ENCODE peak calls at places on chromosomes 4 and X, in eight cellular contexts. One of them, this sample, is unnamed.

GRCh38 chrX:54494970-54495813 is 842 bp downstream of the FGD1 start:
- DNase-seq in GM23338: peak
- DNase-seq in HepG2: no peak
- DNase-seq in SK-N-SH: peak
- DNase-seq in stomach: peak
- DNase-seq in breast epithelium: no peak
- DNase-seq in HCT116: no peak
- DNase-seq in prostate gland: no peak
- DNase-seq in this sample: no peak

GRCh38 chr4:174284181-174284886 is 623 bp downstream of the CEP44 start:
- DNase-seq in GM23338: peak
- DNase-seq in HepG2: peak
- DNase-seq in SK-N-SH: peak
- DNase-seq in stomach: no peak
- DNase-seq in breast epithelium: no peak
- DNase-seq in HCT116: peak
- DNase-seq in prostate gland: no peak
- DNase-seq in this sample: no peak

GRCh38 chr4:30950737-30951136 is 230.6 kb downstream of the PCDH7 start:
- DNase-seq in GM23338: no peak
- DNase-seq in HepG2: no peak
- DNase-seq in SK-N-SH: no peak
- DNase-seq in stomach: no peak
- DNase-seq in breast epithelium: no peak
- DNase-seq in HCT116: peak
- DNase-seq in prostate gland: peak
- DNase-seq in this sample: no peak

GRCh38 chr4:21887481-21887880 is 61.1 kb downstream of the KCNIP4 start:
- DNase-seq in GM23338: no peak
- DNase-seq in HepG2: no peak
- DNase-seq in SK-N-SH: no peak
- DNase-seq in stomach: no peak
- DNase-seq in breast epithelium: no peak
- DNase-seq in HCT116: no peak
- DNase-seq in prostate gland: no peak
- DNase-seq in this sample: no peak

GRCh38 chr4:142977182-142977581 is 131.1 kb upstream of the INPP4B start:
- DNase-seq in GM23338: no peak
- DNase-seq in HepG2: no peak
- DNase-seq in SK-N-SH: no peak
- DNase-seq in stomach: no peak
- DNase-seq in breast epithelium: no peak
- DNase-seq in HCT116: no peak
- DNase-seq in prostate gland: no peak
- DNase-seq in this sample: no peak

GRCh38 chrX:21926527-21927278 is 13.8 kb upstream of the SMS start:
- DNase-seq in GM23338: peak
- DNase-seq in HepG2: peak
- DNase-seq in SK-N-SH: no peak
- DNase-seq in stomach: no peak
- DNase-seq in breast epithelium: no peak
- DNase-seq in HCT116: peak
- DNase-seq in prostate gland: no peak
- DNase-seq in this sample: no peak

GRCh38 chrX:119943185-119943988 is at the start of gene NKAP:
- DNase-seq in GM23338: peak
- DNase-seq in HepG2: peak
- DNase-seq in SK-N-SH: peak
- DNase-seq in stomach: peak
- DNase-seq in breast epithelium: peak
- DNase-seq in HCT116: peak
- DNase-seq in prostate gland: peak
- DNase-seq in this sample: peak

GRCh38 chr4:121129606-121130346 is 34.3 kb downstream of the TNIP3 start:
- DNase-seq in GM23338: no peak
- DNase-seq in HepG2: no peak
- DNase-seq in SK-N-SH: no peak
- DNase-seq in stomach: no peak
- DNase-seq in breast epithelium: no peak
- DNase-seq in HCT116: no peak
- DNase-seq in prostate gland: no peak
- DNase-seq in this sample: no peak

GRCh38 chrX:150757371-150757770 is 64.2 kb downstream of the MTMR1 start:
- DNase-seq in GM23338: no peak
- DNase-seq in HepG2: no peak
- DNase-seq in SK-N-SH: no peak
- DNase-seq in stomach: no peak
- DNase-seq in breast epithelium: no peak
- DNase-seq in HCT116: no peak
- DNase-seq in prostate gland: no peak
- DNase-seq in this sample: no peak

GRCh38 chrX:72121381-72121780 is 10.3 kb downstream of the RTL5 start:
- DNase-seq in GM23338: no peak
- DNase-seq in HepG2: no peak
- DNase-seq in SK-N-SH: no peak
- DNase-seq in stomach: peak
- DNase-seq in breast epithelium: peak
- DNase-seq in HCT116: no peak
- DNase-seq in prostate gland: peak
- DNase-seq in this sample: peak
- TF ChIP-seq POLR2AphosphoS5 in GM23338: no peak
- TF ChIP-seq POLR2AphosphoS5 in HepG2: no peak
- TF ChIP-seq POLR2AphosphoS5 in SK-N-SH: no peak
- TF ChIP-seq POLR2AphosphoS5 in stomach: no peak
- TF ChIP-seq POLR2AphosphoS5 in breast epithelium: no peak
- TF ChIP-seq POLR2AphosphoS5 in HCT116: no peak
- TF ChIP-seq POLR2AphosphoS5 in prostate gland: peak
- TF ChIP-seq POLR2AphosphoS5 in this sample: peak

GRCh38 chrX:44310227-44310626 is 33.2 kb downstream of the EFHC2 start:
- DNase-seq in GM23338: no peak
- DNase-seq in HepG2: no peak
- DNase-seq in SK-N-SH: no peak
- DNase-seq in stomach: no peak
- DNase-seq in breast epithelium: no peak
- DNase-seq in HCT116: no peak
- DNase-seq in prostate gland: no peak
- DNase-seq in this sample: no peak

GRCh38 chrX:44317196-44317595 is 26.3 kb downstream of the EFHC2 start:
- DNase-seq in GM23338: no peak
- DNase-seq in HepG2: no peak
- DNase-seq in SK-N-SH: no peak
- DNase-seq in stomach: no peak
- DNase-seq in breast epithelium: no peak
- DNase-seq in HCT116: no peak
- DNase-seq in prostate gland: no peak
- DNase-seq in this sample: no peak

GRCh38 chrX:44314855-44315254 is 28.6 kb downstream of the EFHC2 start:
- DNase-seq in GM23338: no peak
- DNase-seq in HepG2: no peak
- DNase-seq in SK-N-SH: no peak
- DNase-seq in stomach: no peak
- DNase-seq in breast epithelium: no peak
- DNase-seq in HCT116: no peak
- DNase-seq in prostate gland: no peak
- DNase-seq in this sample: no peak

GRCh38 chrX:44312421-44312820 is 31.1 kb downstream of the EFHC2 start:
- DNase-seq in GM23338: no peak
- DNase-seq in HepG2: no peak
- DNase-seq in SK-N-SH: no peak
- DNase-seq in stomach: no peak
- DNase-seq in breast epithelium: no peak
- DNase-seq in HCT116: no peak
- DNase-seq in prostate gland: no peak
- DNase-seq in this sample: no peak

GRCh38 chrX:44314259-44314734 is 29.2 kb downstream of the EFHC2 start:
- DNase-seq in GM23338: no peak
- DNase-seq in HepG2: no peak
- DNase-seq in SK-N-SH: peak
- DNase-seq in stomach: peak
- DNase-seq in breast epithelium: no peak
- DNase-seq in HCT116: no peak
- DNase-seq in prostate gland: no peak
- DNase-seq in this sample: no peak
- TF ChIP-seq CTCF in GM23338: no peak
- TF ChIP-seq CTCF in HepG2: no peak
- TF ChIP-seq CTCF in SK-N-SH: no peak
- TF ChIP-seq CTCF in stomach: no peak
- TF ChIP-seq CTCF in breast epithelium: no peak
- TF ChIP-seq CTCF in HCT116: no peak
- TF ChIP-seq CTCF in prostate gland: no peak
- TF ChIP-seq CTCF in this sample: no peak

GRCh38 chrX:2488621-2489285 is 12.0 kb downstream of the DHRSX start:
- DNase-seq in GM23338: no peak
- DNase-seq in HepG2: no peak
- DNase-seq in SK-N-SH: no peak
- DNase-seq in stomach: no peak
- DNase-seq in breast epithelium: no peak
- DNase-seq in HCT116: no peak
- DNase-seq in prostate gland: no peak
- DNase-seq in this sample: no peak

GRCh38 chrX:2492536-2493218 is 8.1 kb downstream of the DHRSX start:
- DNase-seq in GM23338: no peak
- DNase-seq in HepG2: no peak
- DNase-seq in SK-N-SH: no peak
- DNase-seq in stomach: no peak
- DNase-seq in breast epithelium: no peak
- DNase-seq in HCT116: no peak
- DNase-seq in prostate gland: no peak
- DNase-seq in this sample: peak

GRCh38 chrX:2490634-2491033 is 10.1 kb downstream of the DHRSX start:
- DNase-seq in GM23338: no peak
- DNase-seq in HepG2: no peak
- DNase-seq in SK-N-SH: no peak
- DNase-seq in stomach: no peak
- DNase-seq in breast epithelium: no peak
- DNase-seq in HCT116: no peak
- DNase-seq in prostate gland: no peak
- DNase-seq in this sample: no peak

GRCh38 chrX:2487366-2487765 is 13.4 kb downstream of the DHRSX start:
- DNase-seq in GM23338: no peak
- DNase-seq in HepG2: no peak
- DNase-seq in SK-N-SH: no peak
- DNase-seq in stomach: no peak
- DNase-seq in breast epithelium: no peak
- DNase-seq in HCT116: no peak
- DNase-seq in prostate gland: no peak
- DNase-seq in this sample: no peak

GRCh38 chrX:2489446-2490445 is 11.0 kb downstream of the DHRSX start:
- DNase-seq in GM23338: no peak
- DNase-seq in HepG2: no peak
- DNase-seq in SK-N-SH: no peak
- DNase-seq in stomach: no peak
- DNase-seq in breast epithelium: no peak
- DNase-seq in HCT116: no peak
- DNase-seq in prostate gland: no peak
- DNase-seq in this sample: no peak
- TF ChIP-seq POLR2AphosphoS5 in GM23338: no peak
- TF ChIP-seq POLR2AphosphoS5 in HepG2: no peak
- TF ChIP-seq POLR2AphosphoS5 in SK-N-SH: no peak
- TF ChIP-seq POLR2AphosphoS5 in stomach: no peak
- TF ChIP-seq POLR2AphosphoS5 in breast epithelium: no peak
- TF ChIP-seq POLR2AphosphoS5 in HCT116: no peak
- TF ChIP-seq POLR2AphosphoS5 in prostate gland: no peak
- TF ChIP-seq POLR2AphosphoS5 in this sample: no peak

GRCh38 chr4:42396361-42397255 is 680 bp upstream of the SHISA3 start:
- DNase-seq in GM23338: peak
- DNase-seq in HepG2: no peak
- DNase-seq in SK-N-SH: no peak
- DNase-seq in stomach: no peak
- DNase-seq in breast epithelium: no peak
- DNase-seq in HCT116: no peak
- DNase-seq in prostate gland: no peak
- DNase-seq in this sample: no peak

GRCh38 chr4:42397256-42397634 is at the start of gene SHISA3:
- DNase-seq in GM23338: peak
- DNase-seq in HepG2: no peak
- DNase-seq in SK-N-SH: peak
- DNase-seq in stomach: no peak
- DNase-seq in breast epithelium: no peak
- DNase-seq in HCT116: no peak
- DNase-seq in prostate gland: no peak
- DNase-seq in this sample: no peak

GRCh38 chr4:42397635-42398447 is 553 bp downstream of the SHISA3 start:
- DNase-seq in GM23338: peak
- DNase-seq in HepG2: no peak
- DNase-seq in SK-N-SH: peak
- DNase-seq in stomach: no peak
- DNase-seq in breast epithelium: no peak
- DNase-seq in HCT116: no peak
- DNase-seq in prostate gland: no peak
- DNase-seq in this sample: no peak

GRCh38 chr4:42399393-42399792 is 2.1 kb downstream of the SHISA3 start:
- DNase-seq in GM23338: peak
- DNase-seq in HepG2: no peak
- DNase-seq in SK-N-SH: no peak
- DNase-seq in stomach: no peak
- DNase-seq in breast epithelium: no peak
- DNase-seq in HCT116: no peak
- DNase-seq in prostate gland: no peak
- DNase-seq in this sample: no peak

GRCh38 chr4:42398448-42399355 is 1.4 kb downstream of the SHISA3 start:
- DNase-seq in GM23338: peak
- DNase-seq in HepG2: no peak
- DNase-seq in SK-N-SH: no peak
- DNase-seq in stomach: no peak
- DNase-seq in breast epithelium: no peak
- DNase-seq in HCT116: no peak
- DNase-seq in prostate gland: no peak
- DNase-seq in this sample: no peak
- TF ChIP-seq CTCF in GM23338: no peak
- TF ChIP-seq CTCF in HepG2: no peak
- TF ChIP-seq CTCF in SK-N-SH: no peak
- TF ChIP-seq CTCF in stomach: no peak
- TF ChIP-seq CTCF in breast epithelium: no peak
- TF ChIP-seq CTCF in HCT116: no peak
- TF ChIP-seq CTCF in prostate gland: no peak
- TF ChIP-seq CTCF in this sample: no peak

DNA sequence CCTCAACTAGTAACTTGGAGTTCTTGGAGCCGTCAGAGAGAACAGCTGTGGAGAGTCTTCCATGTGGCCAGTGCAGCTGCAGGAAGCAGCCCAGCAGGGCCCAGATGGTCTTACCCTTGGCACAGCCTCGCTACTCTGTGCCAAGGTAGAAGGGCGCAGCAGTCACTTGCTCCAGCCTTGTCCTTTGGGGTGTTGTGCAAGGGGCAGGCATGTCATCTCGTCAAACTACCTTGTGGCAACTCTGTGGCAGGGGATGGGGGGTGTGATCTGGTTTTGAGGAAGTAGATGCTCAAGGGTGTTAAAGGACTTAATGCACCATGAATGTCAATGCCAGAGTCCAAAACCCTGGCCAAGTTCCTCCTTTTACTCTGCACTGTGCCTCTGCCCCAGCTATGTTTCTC is 34.2 kb upstream of the TBC1D14 start:
- DNase-seq in GM23338: no peak
- DNase-seq in HepG2: no peak
- DNase-seq in SK-N-SH: no peak
- DNase-seq in stomach: no peak
- DNase-seq in breast epithelium: peak
- DNase-seq in HCT116: no peak
- DNase-seq in prostate gland: no peak
- DNase-seq in this sample: no peak
- TF ChIP-seq POLR2AphosphoS5 in GM23338: no peak
- TF ChIP-seq POLR2AphosphoS5 in HepG2: no peak
- TF ChIP-seq POLR2AphosphoS5 in SK-N-SH: no peak
- TF ChIP-seq POLR2AphosphoS5 in stomach: no peak
- TF ChIP-seq POLR2AphosphoS5 in breast epithelium: no peak
- TF ChIP-seq POLR2AphosphoS5 in HCT116: no peak
- TF ChIP-seq POLR2AphosphoS5 in prostate gland: no peak
- TF ChIP-seq POLR2AphosphoS5 in this sample: no peak

This sample was measured in sigmoid colon.